ENCODE peak calls at places on chromosomes 4 and X, in seven cellular contexts. Q is uterus, J is hepatocyte, I is heart right ventricle, F is GM12878, W is body of pancreas, R is HepG2. T is an unnamed sample. For H3K36me3, the result is how much of the 10 kb centered on the place peaks cover.

GRCh38 chr4:57090099-57090498 is 20.1 kb downstream of the IGFBP7 start:
- DNase-seq in Q (no peak), J (no peak), I (no peak), F (no peak), W (no peak), R (no peak), T (no peak)

GRCh38 chr4:108118505-108118904 is 50.2 kb downstream of the LEF1 start:
- DNase-seq in Q (no peak), J (peak), I (no peak), F (peak), W (no peak), R (peak), T (no peak)

GRCh38 chrX:13013353-13014110 is 30.9 kb downstream of the FAM9C start:
- DNase-seq in Q (peak), J (peak), I (peak), F (no peak), W (peak), R (no peak), T (no peak)

GRCh38 chr4:171644430-171645057 is 168.7 kb upstream of the GALNTL6 start:
- DNase-seq in Q (no peak), J (no peak), I (no peak), F (peak), W (no peak), R (no peak), T (no peak)

GRCh38 chrX:111880735-111881134 is 4.8 kb downstream of the TRPC5OS start:
- DNase-seq in Q (no peak), J (no peak), I (no peak), F (no peak), W (no peak), R (no peak), T (no peak)

GRCh38 chr4:147984065-147984777 is 252.3 kb downstream of the ARHGAP10 start:
- DNase-seq in Q (no peak), J (peak), I (peak), F (no peak), W (no peak), R (peak), T (no peak)

GRCh38 chrX:106177106-106177981 is 9.2 kb downstream of the PWWP3B start:
- DNase-seq in Q (peak), J (peak), I (peak), F (no peak), W (peak), R (no peak), T (no peak)

GRCh38 chr4:27789768-27790167 is 929.1 kb downstream of the STIM2 start:
- DNase-seq in Q (no peak), J (no peak), I (no peak), F (no peak), W (no peak), R (no peak), T (no peak)

GRCh38 chr4:5959221-5959982 is 58.8 kb downstream of the C4orf50 start:
- DNase-seq in Q (no peak), J (no peak), I (no peak), F (no peak), W (no peak), R (no peak), T (no peak)

GRCh38 chr4:141339386-141339785 is 118.7 kb downstream of the ZNF330 start:
- DNase-seq in Q (no peak), J (no peak), I (no peak), F (no peak), W (no peak), R (no peak), T (no peak)

GRCh38 chr4:38132140-38132673 is 172.0 kb downstream of the PTTG2 start:
- DNase-seq in Q (peak), J (peak), I (peak), F (peak), W (peak), R (no peak), T (peak)

GRCh38 chrX:37684918-37685317 is 673 bp upstream of the XK start:
- DNase-seq in Q (no peak), J (no peak), I (no peak), F (no peak), W (no peak), R (no peak), T (no peak)

GRCh38 chr4:46931981-46932380 is 22.9 kb upstream of the COX7B2 start:
- DNase-seq in Q (no peak), J (peak), I (peak), F (peak), W (no peak), R (peak), T (no peak)

GRCh38 chr4:66108898-66109297 is 438.6 kb upstream of the EPHA5 start:
- DNase-seq in Q (no peak), J (no peak), I (no peak), F (no peak), W (no peak), R (no peak), T (no peak)

GRCh38 chr4:7506572-7506971 is 71.8 kb upstream of the PSAPL1 start:
- DNase-seq in Q (no peak), J (no peak), I (no peak), F (no peak), W (no peak), R (no peak), T (no peak)

GRCh38 chr4:61201562-61202099 is 1.5 kb downstream of the ADGRL3 start:
- DNase-seq in Q (no peak), J (peak), I (peak), F (no peak), W (no peak), R (no peak), T (no peak)

GRCh38 chrX:57286507-57287251 is at the start of gene FAAH2:
- DNase-seq in Q (no peak), J (peak), I (no peak), F (peak), W (peak), R (peak), T (no peak)

GRCh38 chrX:103538728-103539127 is 19.4 kb upstream of the RAB40A start:
- DNase-seq in Q (peak), J (peak), I (no peak), F (no peak), W (no peak), R (no peak), T (no peak)

GRCh38 chr4:149584703-149585102 is 230.9 kb downstream of the IQCM start:
- DNase-seq in Q (no peak), J (no peak), I (no peak), F (no peak), W (no peak), R (no peak), T (no peak)

GRCh38 chrX:137574102-137574783 is 8.3 kb downstream of the ZIC3 start:
- DNase-seq in Q (no peak), J (no peak), I (no peak), F (no peak), W (no peak), R (no peak), T (no peak)

GRCh38 chr4:102345795-102346100 is 466 bp upstream of the SLC39A8 start:
- DNase-seq in Q (peak), J (no peak), I (peak), F (no peak), W (no peak), R (no peak), T (no peak)

GRCh38 chr4:165765053-165765452 is 108.0 kb upstream of the TLL1 start:
- DNase-seq in Q (no peak), J (peak), I (no peak), F (no peak), W (no peak), R (no peak), T (no peak)

GRCh38 chr4:41957634-41958033 is 22.4 kb downstream of the TMEM33 start:
- DNase-seq in Q (no peak), J (peak), I (no peak), F (peak), W (no peak), R (peak), T (no peak)

GRCh38 chrX:3811331-3812311 is 98.2 kb upstream of the PRKX start:
- DNase-seq in Q (peak), J (peak), I (peak), F (peak), W (peak), R (peak), T (no peak)

GRCh38 chrX:21509912-21510311 is 135.7 kb downstream of the CNKSR2 start:
- DNase-seq in Q (no peak), J (no peak), I (no peak), F (no peak), W (no peak), R (no peak), T (no peak)

GRCh38 chrX:17549005-17549685 is 174.1 kb downstream of the NHS start:
- DNase-seq in Q (no peak), J (no peak), I (no peak), F (no peak), W (no peak), R (no peak), T (no peak)

GRCh38 chrX:53882331-53882730 is 161.9 kb downstream of the PHF8 start:
- DNase-seq in Q (no peak), J (peak), I (no peak), F (no peak), W (peak), R (peak), T (no peak)

GRCh38 chr4:123892997-123893745 is 496.6 kb downstream of the SPRY1 start:
- DNase-seq in Q (no peak), J (no peak), I (no peak), F (no peak), W (no peak), R (peak), T (no peak)

GRCh38 chr4:183438458-183439113 is 5.8 kb upstream of the CDKN2AIP start:
- DNase-seq in Q (no peak), J (peak), I (no peak), F (no peak), W (peak), R (peak), T (no peak)
- H3K27ac ChIP-seq in Q (no peak), J (peak), I (no peak), F (no peak), W (peak), R (no peak), T (no peak)

GRCh38 chr4:95547708-95548471 is 883 bp downstream of the UNC5C start:
- DNase-seq in Q (peak), J (peak), I (peak), F (no peak), W (peak), R (no peak), T (peak)

GRCh38 chr4:95546236-95546635 is 2.5 kb downstream of the UNC5C start:
- DNase-seq in Q (no peak), J (no peak), I (no peak), F (no peak), W (no peak), R (no peak), T (no peak)

GRCh38 chr4:95546866-95547707 is 1.7 kb downstream of the UNC5C start:
- DNase-seq in Q (no peak), J (no peak), I (no peak), F (no peak), W (no peak), R (no peak), T (no peak)

GRCh38 chr4:95544433-95545103 is 4.2 kb downstream of the UNC5C start:
- DNase-seq in Q (no peak), J (no peak), I (no peak), F (no peak), W (no peak), R (no peak), T (no peak)

GRCh38 chr4:95545526-95545925 is 3.2 kb downstream of the UNC5C start:
- DNase-seq in Q (no peak), J (no peak), I (no peak), F (no peak), W (no peak), R (no peak), T (no peak)
- H3K36me3 ChIP-seq in Q (under half), J (under half), I (under half), F (under half), W (under half), R (under half), T (under half)

GRCh38 chr4:80221161-80221560 is 23.9 kb downstream of the PRDM8 start:
- DNase-seq in Q (no peak), J (peak), I (no peak), F (no peak), W (no peak), R (no peak), T (no peak)
- TF ChIP-seq CTCF in Q (no peak), J (peak), I (no peak), F (no peak), W (no peak), R (no peak), T (peak)

GRCh38 chr4:103450693-103451092 is 252.6 kb upstream of the CENPE start:
- DNase-seq in Q (no peak), J (no peak), I (no peak), F (no peak), W (no peak), R (no peak), T (no peak)
- H3K27ac ChIP-seq in Q (no peak), J (no peak), I (no peak), F (no peak), W (no peak), R (no peak), T (no peak)

DNA sequence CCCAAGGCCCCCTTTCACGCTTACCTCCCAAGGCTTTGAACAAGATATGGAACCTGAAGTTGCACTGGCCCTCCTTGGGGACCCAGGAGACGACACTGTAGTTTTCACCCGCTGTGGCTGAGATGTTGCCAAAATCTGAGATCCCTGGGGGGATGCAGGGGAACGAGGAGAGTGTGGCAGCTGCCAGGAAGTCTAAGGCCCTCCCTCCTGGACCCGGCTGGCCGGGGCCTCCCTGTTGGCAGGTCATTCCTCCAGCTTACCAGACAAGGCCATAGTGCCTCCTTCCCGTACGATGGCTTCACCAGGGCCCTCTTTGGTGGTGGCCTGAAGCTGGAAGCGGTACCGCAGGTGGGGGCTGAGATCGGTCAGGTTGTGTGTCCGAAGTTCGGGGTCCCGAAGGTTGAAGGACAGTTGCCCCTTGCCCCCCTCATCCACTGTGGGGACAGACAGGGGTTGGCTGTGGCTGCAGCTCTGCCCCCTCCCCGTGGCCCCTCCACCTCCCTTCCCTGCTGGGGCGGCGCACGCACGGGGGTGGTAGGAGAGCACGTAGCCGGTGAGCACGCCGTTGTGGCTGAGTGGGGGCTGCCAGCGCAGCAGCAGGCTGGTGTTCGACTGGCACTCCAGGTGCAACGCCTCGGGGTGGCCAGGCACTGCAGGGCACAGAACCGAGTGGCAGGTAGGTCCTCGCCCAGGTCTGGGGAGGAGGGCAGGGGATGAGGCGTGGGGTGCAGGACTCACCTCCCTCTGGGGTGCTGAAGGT is 21.2 kb downstream of the L1CAM start:
- DNase-seq in Q (no peak), J (no peak), I (no peak), F (no peak), W (no peak), R (no peak), T (no peak)
- H3K36me3 ChIP-seq in Q (under half), J (under half), I (under half), F (under half), W (under half), R (under half), T (under half)

T was measured in right atrium auricular region.